ENCODE peak calls at places on chromosome 14, in nine cellular contexts. Q, C, D, A, L, B, K, T and W are unnamed samples.

GRCh38 chr14:95327558-95328374 is 8.1 kb upstream of the CLMN start:
- DNase-seq in Q (no peak), C (no peak), D (no peak), A (no peak), L (no peak), B (no peak), K (no peak), T (no peak), W (no peak)

GRCh38 chr14:33676135-33676566 is 274.7 kb downstream of the EGLN3 start:
- DNase-seq in Q (peak; percentile 66), C (peak; percentile 78), D (peak; percentile 49), A (peak; percentile 2), L (peak; percentile 80), B (peak; percentile 90), K (no peak), T (no peak), W (peak; percentile 51)

GRCh38 chr14:36604757-36605505 is 22.5 kb upstream of the NKX2-8 start:
- DNase-seq in Q (peak; percentile 76), C (peak; percentile 90), D (no peak), A (peak; percentile 46), L (peak; percentile 83), B (peak; percentile 91), K (peak; percentile 39), T (peak; percentile 52), W (peak; percentile 69)

GRCh38 chr14:77458249-77458950 is 507 bp downstream of the AHSA1 start:
- DNase-seq in Q (peak; percentile 76), C (peak; percentile 43), D (peak; percentile 50), A (peak; percentile 17), L (peak; percentile 68), B (peak; percentile 85), K (no peak), T (no peak), W (peak; percentile 40)

GRCh38 chr14:76924363-76925151 is 98.3 kb downstream of the LRRC74A start:
- DNase-seq in Q (no peak), C (no peak), D (no peak), A (peak; percentile 90), L (peak; percentile 83), B (peak; percentile 97), K (no peak), T (no peak), W (no peak)

GRCh38 chr14:75134644-75135043 is 7.8 kb upstream of the NEK9 start:
- DNase-seq in Q (no peak), C (no peak), D (no peak), A (no peak), L (no peak), B (no peak), K (no peak), T (no peak), W (peak; percentile 87)

GRCh38 chr14:95291859-95292542 is 27.7 kb downstream of the CLMN start:
- DNase-seq in Q (peak; percentile 55), C (peak; percentile 85), D (no peak), A (no peak), L (no peak), B (no peak), K (peak; percentile 26), T (peak; percentile 71), W (peak; percentile 85)

GRCh38 chr14:36517242-36518030 is 2.6 kb downstream of the NKX2-1 start:
- DNase-seq in Q (no peak), C (no peak), D (peak; percentile 55), A (no peak), L (peak; percentile 60), B (peak; percentile 25), K (no peak), T (no peak), W (no peak)

GRCh38 chr14:71300474-71301359 is 393.5 kb downstream of the PCNX1 start:
- DNase-seq in Q (peak; percentile 30), C (peak; percentile 33), D (no peak), A (no peak), L (no peak), B (no peak), K (peak; percentile 6), T (no peak), W (no peak)

GRCh38 chr14:68198713-68199464 is 379.3 kb downstream of the RAD51B start:
- DNase-seq in Q (no peak), C (no peak), D (no peak), A (no peak), L (no peak), B (no peak), K (no peak), T (no peak), W (no peak)

GRCh38 chr14:58955294-58955821 is 233.1 kb upstream of the DAAM1 start:
- DNase-seq in Q (no peak), C (no peak), D (no peak), A (no peak), L (peak; percentile 28), B (peak; percentile 77), K (no peak), T (no peak), W (no peak)

GRCh38 chr14:64778114-64778754 is 74.0 kb downstream of the PLEKHG3 start:
- DNase-seq in Q (no peak), C (no peak), D (no peak), A (no peak), L (no peak), B (no peak), K (no peak), T (no peak), W (no peak)

GRCh38 chr14:51394804-51395203 is 154.8 kb downstream of the TMX1 start:
- DNase-seq in Q (no peak), C (peak; percentile 55), D (no peak), A (no peak), L (no peak), B (peak; percentile 29), K (no peak), T (no peak), W (peak; percentile 64)

GRCh38 chr14:39015360-39015961 is 87.6 kb downstream of the SEC23A start:
- DNase-seq in Q (peak; percentile 71), C (peak; percentile 66), D (no peak), A (peak; percentile 49), L (peak; percentile 68), B (peak; percentile 54), K (peak; percentile 19), T (no peak), W (peak; percentile 54)

GRCh38 chr14:44795725-44796124 is 166.0 kb downstream of the KLHL28 start:
- DNase-seq in Q (no peak), C (peak; percentile 75), D (no peak), A (no peak), L (no peak), B (peak; percentile 22), K (no peak), T (no peak), W (peak; percentile 10)

GRCh38 chr14:28297559-28297958 is 469.0 kb upstream of the FOXG1 start:
- DNase-seq in Q (no peak), C (no peak), D (no peak), A (no peak), L (no peak), B (no peak), K (no peak), T (no peak), W (no peak)

GRCh38 chr14:60164717-60165546 is at the start of gene DHRS7:
- DNase-seq in Q (peak; percentile 92), C (peak; percentile 99), D (peak; percentile 92), A (peak; percentile 82), L (peak; percentile 92), B (peak; percentile 86), K (peak; percentile 85), T (peak; percentile 77), W (peak; percentile 72)

GRCh38 chr14:57293851-57294837 is 25.4 kb downstream of the AP5M1 start:
- DNase-seq in Q (peak; percentile 55), C (peak; percentile 53), D (no peak), A (no peak), L (peak; percentile 22), B (peak; percentile 12), K (no peak), T (no peak), W (peak; percentile 5)

GRCh38 chr14:61454545-61454944 is 133.2 kb downstream of the PRKCH start:
- DNase-seq in Q (no peak), C (no peak), D (no peak), A (no peak), L (no peak), B (no peak), K (no peak), T (no peak), W (no peak)

GRCh38 chr14:73758392-73759182 is 44.4 kb upstream of the PNMA1 start:
- DNase-seq in Q (peak; percentile 72), C (peak; percentile 82), D (peak; percentile 86), A (peak; percentile 79), L (peak; percentile 83), B (peak; percentile 91), K (peak; percentile 57), T (no peak), W (peak; percentile 68)

DNA sequence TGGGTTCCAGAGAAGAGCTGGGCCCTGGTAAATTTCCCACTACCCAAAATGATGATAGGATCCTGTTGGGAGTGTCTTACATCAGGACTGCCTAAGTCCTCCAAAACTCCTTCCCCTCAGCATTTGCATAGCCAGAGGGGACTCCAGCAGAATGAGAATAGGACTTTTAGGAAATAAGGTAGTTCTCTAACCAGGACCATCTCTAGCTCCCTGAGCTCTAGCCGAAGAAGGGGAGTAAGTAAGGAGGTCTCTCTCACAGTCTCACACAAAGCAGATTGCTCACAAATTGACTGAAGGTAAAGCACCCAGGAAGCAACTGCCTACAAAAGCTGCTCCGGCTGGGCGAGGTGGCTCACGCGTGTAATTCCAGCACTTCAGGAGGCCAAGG is 8.3 kb downstream of the PPP1R3E start:
- DNase-seq in Q (no peak), C (no peak), D (no peak), A (no peak), L (no peak), B (peak; percentile 51), K (no peak), T (no peak), W (no peak)
- H3K4me3 ChIP-seq in Q (no peak overlapping the region), C (no peak overlapping the region), D (no peak overlapping the region), A (no peak overlapping the region), L (no peak overlapping the region), B (no peak overlapping the region), K (no peak overlapping the region), T (no peak overlapping the region), W (no peak overlapping the region)

DNA sequence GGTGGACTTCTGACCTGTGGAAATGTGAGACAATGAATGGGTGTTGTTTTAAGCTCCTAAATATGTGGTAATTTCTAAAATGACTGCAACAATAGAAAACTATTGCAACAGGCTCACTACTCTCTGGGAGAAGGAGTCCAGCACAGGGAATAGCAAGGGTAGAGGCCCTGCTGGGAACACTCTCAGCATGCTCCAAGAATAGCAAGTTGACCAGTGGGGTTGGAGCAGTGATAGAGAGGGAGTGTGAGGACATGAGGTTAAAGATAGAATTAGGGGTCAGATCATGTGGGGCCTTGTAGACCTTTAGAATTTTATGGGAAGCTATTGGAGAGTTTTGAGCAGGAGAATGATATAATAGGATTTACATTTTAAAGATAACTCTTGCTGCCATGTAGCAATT is 346.7 kb upstream of the CCDC196 start:
- DNase-seq in Q (no peak), C (no peak), D (no peak), A (no peak), L (no peak), B (no peak), K (no peak), T (no peak), W (no peak)
- H3K4me3 ChIP-seq in Q (no peak overlapping the region), C (no peak overlapping the region), D (no peak overlapping the region), A (no peak overlapping the region), L (no peak overlapping the region), B (no peak overlapping the region), K (no peak overlapping the region), T (no peak overlapping the region), W (no peak overlapping the region)

GRCh38 chr14:104980601-104981531 is 2.7 kb upstream of the AHNAK2 start:
- DNase-seq in Q (no peak), C (no peak), D (peak; percentile 37), A (no peak), L (no peak), B (no peak), K (no peak), T (no peak), W (no peak)
- H3K4me3 ChIP-seq in Q (no peak overlapping the region), C (no peak overlapping the region), D (no peak overlapping the region), A (no peak overlapping the region), L (no peak overlapping the region), B (no peak overlapping the region), K (no peak overlapping the region), T (no peak overlapping the region), W (no peak overlapping the region)

GRCh38 chr14:24839617-24840203 is 205.7 kb upstream of the GZMB start:
- DNase-seq in Q (no peak), C (no peak), D (no peak), A (no peak), L (no peak), B (no peak), K (no peak), T (no peak), W (no peak)
- H3K4me3 ChIP-seq in Q (no peak overlapping the region), C (no peak overlapping the region), D (no peak overlapping the region), A (no peak overlapping the region), L (no peak overlapping the region), B (no peak overlapping the region), K (no peak overlapping the region), T (no peak overlapping the region), W (no peak overlapping the region)